ENCODE peak calls at places on chromosomes 2 and 18, in eight cellular contexts. One of them, this sample, is unnamed.

GRCh38 chr2:105278654-105279053 is 37.1 kb downstream of the GPR45 start:
- DNase-seq in hepatocyte: no peak
- DNase-seq in IMR-90: no peak
- DNase-seq in fibroblast of lung: no peak
- DNase-seq in MM.1S: no peak
- DNase-seq in osteoblast: no peak
- DNase-seq in DND-41: no peak
- DNase-seq in mammary epithelial cell: no peak
- DNase-seq in this sample: no peak

GRCh38 chr2:157565550-157565949 is 63.1 kb downstream of the ACVR1C start:
- DNase-seq in osteoblast: no peak
- DNase-seq in MM.1S: no peak
- DNase-seq in fibroblast of lung: no peak
- DNase-seq in IMR-90: no peak
- DNase-seq in DND-41: no peak
- DNase-seq in mammary epithelial cell: no peak
- DNase-seq in hepatocyte: no peak
- DNase-seq in this sample: no peak

GRCh38 chr2:237227190-237227988 is 141.7 kb downstream of the COPS8 start:
- DNase-seq in osteoblast: peak
- DNase-seq in hepatocyte: no peak
- DNase-seq in DND-41: no peak
- DNase-seq in IMR-90: peak
- DNase-seq in MM.1S: no peak
- DNase-seq in fibroblast of lung: peak
- DNase-seq in mammary epithelial cell: peak
- DNase-seq in this sample: peak

GRCh38 chr2:235493775-235494715 is at the start of gene AGAP1:
- DNase-seq in fibroblast of lung: peak
- DNase-seq in MM.1S: peak
- DNase-seq in mammary epithelial cell: peak
- DNase-seq in hepatocyte: peak
- DNase-seq in osteoblast: peak
- DNase-seq in IMR-90: peak
- DNase-seq in DND-41: no peak
- DNase-seq in this sample: peak

GRCh38 chr18:79611040-79611681 is 68.4 kb upstream of the CTDP1 start:
- DNase-seq in DND-41: no peak
- DNase-seq in IMR-90: peak
- DNase-seq in mammary epithelial cell: peak
- DNase-seq in hepatocyte: peak
- DNase-seq in MM.1S: no peak
- DNase-seq in osteoblast: peak
- DNase-seq in fibroblast of lung: peak
- DNase-seq in this sample: peak

GRCh38 chr18:42707080-42707479 is 408.4 kb downstream of the RIT2 start:
- DNase-seq in mammary epithelial cell: no peak
- DNase-seq in fibroblast of lung: no peak
- DNase-seq in hepatocyte: no peak
- DNase-seq in IMR-90: no peak
- DNase-seq in MM.1S: no peak
- DNase-seq in DND-41: peak
- DNase-seq in osteoblast: no peak
- DNase-seq in this sample: no peak

GRCh38 chr18:70982292-70982691 is 693.4 kb downstream of the SOCS6 start:
- DNase-seq in mammary epithelial cell: no peak
- DNase-seq in fibroblast of lung: no peak
- DNase-seq in hepatocyte: no peak
- DNase-seq in MM.1S: no peak
- DNase-seq in osteoblast: no peak
- DNase-seq in IMR-90: no peak
- DNase-seq in DND-41: no peak
- DNase-seq in this sample: no peak

GRCh38 chr2:229661478-229661877 is 52.9 kb downstream of the DNER start:
- DNase-seq in MM.1S: no peak
- DNase-seq in IMR-90: no peak
- DNase-seq in DND-41: no peak
- DNase-seq in hepatocyte: no peak
- DNase-seq in osteoblast: no peak
- DNase-seq in fibroblast of lung: no peak
- DNase-seq in mammary epithelial cell: no peak
- DNase-seq in this sample: no peak

GRCh38 chr2:211086049-211086448 is 529.6 kb downstream of the CPS1 start:
- DNase-seq in hepatocyte: no peak
- DNase-seq in IMR-90: no peak
- DNase-seq in osteoblast: no peak
- DNase-seq in fibroblast of lung: no peak
- DNase-seq in MM.1S: no peak
- DNase-seq in DND-41: no peak
- DNase-seq in mammary epithelial cell: no peak
- DNase-seq in this sample: no peak

GRCh38 chr2:151640087-151640486 is 94.2 kb downstream of the NEB start:
- DNase-seq in DND-41: no peak
- DNase-seq in IMR-90: no peak
- DNase-seq in hepatocyte: no peak
- DNase-seq in osteoblast: no peak
- DNase-seq in fibroblast of lung: no peak
- DNase-seq in MM.1S: no peak
- DNase-seq in mammary epithelial cell: no peak
- DNase-seq in this sample: no peak

GRCh38 chr2:151632993-151633592 is 101.2 kb downstream of the NEB start:
- DNase-seq in hepatocyte: no peak
- DNase-seq in osteoblast: no peak
- DNase-seq in DND-41: no peak
- DNase-seq in IMR-90: peak
- DNase-seq in fibroblast of lung: peak
- DNase-seq in MM.1S: peak
- DNase-seq in mammary epithelial cell: no peak
- DNase-seq in this sample: no peak

GRCh38 chr2:151634726-151635467 is 99.4 kb downstream of the NEB start:
- DNase-seq in IMR-90: peak
- DNase-seq in DND-41: no peak
- DNase-seq in fibroblast of lung: no peak
- DNase-seq in MM.1S: no peak
- DNase-seq in mammary epithelial cell: peak
- DNase-seq in osteoblast: no peak
- DNase-seq in hepatocyte: no peak
- DNase-seq in this sample: peak

GRCh38 chr2:151637284-151637781 is 96.9 kb downstream of the NEB start:
- DNase-seq in fibroblast of lung: peak
- DNase-seq in IMR-90: no peak
- DNase-seq in mammary epithelial cell: no peak
- DNase-seq in hepatocyte: no peak
- DNase-seq in MM.1S: peak
- DNase-seq in DND-41: peak
- DNase-seq in osteoblast: no peak
- DNase-seq in this sample: no peak

GRCh38 chr2:151638188-151638933 is 95.9 kb downstream of the NEB start:
- DNase-seq in IMR-90: no peak
- DNase-seq in mammary epithelial cell: no peak
- DNase-seq in MM.1S: peak
- DNase-seq in hepatocyte: peak
- DNase-seq in osteoblast: no peak
- DNase-seq in fibroblast of lung: peak
- DNase-seq in DND-41: peak
- DNase-seq in this sample: no peak
- H2AFZ ChIP-seq in IMR-90: peak
- H2AFZ ChIP-seq in mammary epithelial cell: peak
- H2AFZ ChIP-seq in MM.1S: peak
- H2AFZ ChIP-seq in hepatocyte: no peak
- H2AFZ ChIP-seq in osteoblast: peak
- H2AFZ ChIP-seq in fibroblast of lung: peak
- H2AFZ ChIP-seq in DND-41: peak
- H2AFZ ChIP-seq in this sample: no peak

GRCh38 chr2:172671506-172671905 is 64.1 kb upstream of the RAPGEF4 start:
- DNase-seq in osteoblast: no peak
- DNase-seq in IMR-90: peak
- DNase-seq in hepatocyte: no peak
- DNase-seq in fibroblast of lung: no peak
- DNase-seq in mammary epithelial cell: no peak
- DNase-seq in MM.1S: no peak
- DNase-seq in DND-41: no peak
- DNase-seq in this sample: no peak

GRCh38 chr2:172674034-172674967 is 61.3 kb upstream of the RAPGEF4 start:
- DNase-seq in osteoblast: peak
- DNase-seq in hepatocyte: peak
- DNase-seq in DND-41: no peak
- DNase-seq in MM.1S: peak
- DNase-seq in mammary epithelial cell: no peak
- DNase-seq in fibroblast of lung: peak
- DNase-seq in IMR-90: no peak
- DNase-seq in this sample: no peak

GRCh38 chr2:172672999-172673726 is 62.5 kb upstream of the RAPGEF4 start:
- DNase-seq in DND-41: no peak
- DNase-seq in osteoblast: peak
- DNase-seq in IMR-90: no peak
- DNase-seq in mammary epithelial cell: peak
- DNase-seq in MM.1S: no peak
- DNase-seq in fibroblast of lung: peak
- DNase-seq in hepatocyte: peak
- DNase-seq in this sample: no peak

GRCh38 chr2:172674968-172675303 is 60.7 kb upstream of the RAPGEF4 start:
- DNase-seq in mammary epithelial cell: no peak
- DNase-seq in fibroblast of lung: no peak
- DNase-seq in IMR-90: no peak
- DNase-seq in MM.1S: no peak
- DNase-seq in DND-41: no peak
- DNase-seq in osteoblast: peak
- DNase-seq in hepatocyte: no peak
- DNase-seq in this sample: no peak

DNA sequence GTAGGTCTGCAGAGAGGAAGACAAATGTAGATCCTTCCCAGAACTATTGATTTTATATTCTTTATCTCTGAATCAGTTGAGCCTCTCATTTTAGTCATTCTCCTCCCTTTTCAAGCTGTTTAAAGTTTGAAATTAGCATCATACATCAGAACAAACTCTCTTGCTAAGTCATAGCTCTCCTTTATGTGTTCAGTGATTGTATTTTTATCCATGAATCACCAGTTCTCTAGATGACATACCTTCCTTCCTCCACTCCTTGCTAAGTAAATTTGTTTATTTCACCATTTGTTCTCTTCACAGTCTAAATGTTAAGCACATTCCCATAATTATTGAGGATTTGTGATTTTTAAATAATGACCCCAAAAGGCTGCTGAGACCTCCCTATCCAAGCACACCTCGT is 63.5 kb upstream of the RAPGEF4 start:
- DNase-seq in MM.1S: no peak
- DNase-seq in hepatocyte: no peak
- DNase-seq in fibroblast of lung: peak
- DNase-seq in IMR-90: peak
- DNase-seq in DND-41: no peak
- DNase-seq in mammary epithelial cell: peak
- DNase-seq in osteoblast: peak
- DNase-seq in this sample: peak
- H3K4me3 ChIP-seq in MM.1S: no peak
- H3K4me3 ChIP-seq in hepatocyte: no peak
- H3K4me3 ChIP-seq in fibroblast of lung: no peak
- H3K4me3 ChIP-seq in IMR-90: no peak
- H3K4me3 ChIP-seq in DND-41: no peak
- H3K4me3 ChIP-seq in mammary epithelial cell: no peak
- H3K4me3 ChIP-seq in osteoblast: no peak
- H3K4me3 ChIP-seq in this sample: no peak

GRCh38 chr18:61609131-61609530 is 275.9 kb downstream of the CDH20 start:
- DNase-seq in fibroblast of lung: no peak
- DNase-seq in IMR-90: peak
- DNase-seq in MM.1S: no peak
- DNase-seq in mammary epithelial cell: no peak
- DNase-seq in osteoblast: no peak
- DNase-seq in DND-41: no peak
- DNase-seq in hepatocyte: no peak
- DNase-seq in this sample: no peak

GRCh38 chr18:61606759-61607158 is 273.5 kb downstream of the CDH20 start:
- DNase-seq in osteoblast: peak
- DNase-seq in mammary epithelial cell: peak
- DNase-seq in IMR-90: peak
- DNase-seq in hepatocyte: peak
- DNase-seq in MM.1S: no peak
- DNase-seq in fibroblast of lung: peak
- DNase-seq in DND-41: no peak
- DNase-seq in this sample: peak

GRCh38 chr18:61608306-61608705 is 275.1 kb downstream of the CDH20 start:
- DNase-seq in mammary epithelial cell: no peak
- DNase-seq in IMR-90: peak
- DNase-seq in fibroblast of lung: no peak
- DNase-seq in osteoblast: no peak
- DNase-seq in MM.1S: no peak
- DNase-seq in DND-41: no peak
- DNase-seq in hepatocyte: no peak
- DNase-seq in this sample: no peak

GRCh38 chr18:61616111-61616610 is 276.6 kb downstream of the RNF152 start:
- DNase-seq in DND-41: no peak
- DNase-seq in osteoblast: no peak
- DNase-seq in IMR-90: no peak
- DNase-seq in hepatocyte: no peak
- DNase-seq in fibroblast of lung: no peak
- DNase-seq in mammary epithelial cell: no peak
- DNase-seq in MM.1S: no peak
- DNase-seq in this sample: no peak

GRCh38 chr18:61612517-61612916 is 279.3 kb downstream of the CDH20 start:
- DNase-seq in osteoblast: no peak
- DNase-seq in DND-41: no peak
- DNase-seq in IMR-90: no peak
- DNase-seq in mammary epithelial cell: peak
- DNase-seq in hepatocyte: no peak
- DNase-seq in MM.1S: no peak
- DNase-seq in fibroblast of lung: no peak
- DNase-seq in this sample: no peak
- TF ChIP-seq CTCF in osteoblast: peak
- TF ChIP-seq CTCF in DND-41: peak
- TF ChIP-seq CTCF in IMR-90: peak
- TF ChIP-seq CTCF in mammary epithelial cell: peak
- TF ChIP-seq CTCF in hepatocyte: peak
- TF ChIP-seq CTCF in MM.1S: no peak
- TF ChIP-seq CTCF in fibroblast of lung: no peak
- TF ChIP-seq CTCF in this sample: peak

DNA sequence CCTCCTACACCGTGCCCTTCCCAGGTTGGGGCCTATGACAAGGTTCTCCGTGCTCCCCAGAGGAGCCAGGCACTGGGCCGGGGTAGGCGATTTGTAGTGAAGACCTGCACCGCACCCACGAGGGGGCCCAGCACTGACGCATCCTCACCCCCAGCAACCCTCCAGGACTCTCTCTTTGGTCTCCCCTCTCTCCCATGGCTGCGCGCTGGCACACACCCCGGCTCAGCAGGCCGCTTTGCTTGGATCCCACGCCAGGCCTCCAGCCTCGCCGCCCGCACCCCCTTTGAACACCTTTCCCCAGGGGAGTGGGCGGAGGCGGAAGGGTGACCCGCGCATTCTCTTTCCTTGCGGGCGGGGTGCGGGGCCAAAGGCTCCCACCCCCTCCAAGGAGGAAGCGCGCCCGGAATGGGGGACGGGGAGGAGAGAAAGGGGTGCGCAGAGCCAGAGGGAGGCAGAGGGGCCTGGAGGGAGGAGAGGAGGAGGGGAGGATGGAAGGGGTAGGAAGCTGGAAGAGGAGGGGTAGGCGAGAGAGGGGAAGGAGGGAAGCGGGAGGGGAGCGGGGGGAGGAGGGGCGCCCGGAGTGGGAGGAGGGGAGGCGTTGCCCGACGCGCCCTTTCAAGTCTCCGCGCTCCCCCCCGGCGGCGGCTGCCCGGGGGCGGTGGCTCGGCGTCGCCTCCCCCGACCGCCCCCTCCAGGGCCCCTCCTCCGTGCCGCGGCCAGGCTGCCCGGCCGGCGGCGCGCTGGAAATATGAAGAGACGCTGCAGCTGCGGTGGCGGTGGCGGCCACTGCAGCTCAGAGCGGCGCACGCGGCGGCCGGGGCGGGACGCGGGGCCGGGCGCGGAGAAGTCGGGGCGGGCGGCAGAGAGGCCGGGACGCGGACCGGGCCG is at the start of gene APCDD1:
- DNase-seq in fibroblast of lung: peak
- DNase-seq in hepatocyte: peak
- DNase-seq in mammary epithelial cell: peak
- DNase-seq in MM.1S: no peak
- DNase-seq in IMR-90: no peak
- DNase-seq in DND-41: peak
- DNase-seq in osteoblast: no peak
- DNase-seq in this sample: no peak
- H2AFZ ChIP-seq in fibroblast of lung: peak
- H2AFZ ChIP-seq in hepatocyte: peak
- H2AFZ ChIP-seq in mammary epithelial cell: peak
- H2AFZ ChIP-seq in MM.1S: no peak
- H2AFZ ChIP-seq in IMR-90: peak
- H2AFZ ChIP-seq in DND-41: peak
- H2AFZ ChIP-seq in osteoblast: peak
- H2AFZ ChIP-seq in this sample: peak

This sample was measured in astrocyte.